ENCODE peak calls at places on chromosomes 6 and 20, in nine cellular contexts. U, J, T, Z, R, X, H, C and N are unnamed samples.

GRCh38 chr20:19834287-19834686 is 76.2 kb downstream of the RIN2 start:
- DNase-seq in J (no peak), R (no peak), C (no peak), T (no peak), H (no peak), Z (no peak), X (no peak), U (no peak), N (no peak)

GRCh38 chr20:31719644-31720485 is 2.8 kb downstream of the BCL2L1 start:
- DNase-seq in J (no peak), R (peak), T (no peak), Z (no peak), X (no peak), H (peak), C (peak), U (no peak), N (peak)

GRCh38 chr6:125270380-125270779 is 31.4 kb downstream of the HDDC2 start:
- DNase-seq in T (no peak), C (no peak), R (no peak), H (no peak), X (no peak), J (no peak), Z (no peak), U (no peak), N (no peak)

GRCh38 chr6:139919107-139920026 is 544.9 kb upstream of the CITED2 start:
- DNase-seq in Z (no peak), H (no peak), U (no peak), C (no peak), T (peak), J (peak), R (no peak), X (no peak), N (no peak)

GRCh38 chr6:2216794-2217383 is 28.5 kb downstream of the GMDS start:
- DNase-seq in Z (no peak), R (no peak), X (no peak), U (no peak), T (no peak), J (no peak), H (no peak), C (no peak), N (no peak)

GRCh38 chr20:61886721-61887658 is 178.7 kb downstream of the TAF4 start:
- DNase-seq in C (peak), J (peak), T (no peak), R (peak), Z (no peak), H (peak), X (no peak), U (peak), N (peak)

GRCh38 chr6:11354019-11354418 is 121.6 kb upstream of the NEDD9 start:
- DNase-seq in U (no peak), Z (peak), C (no peak), X (no peak), J (no peak), T (no peak), H (no peak), R (peak), N (peak)

GRCh38 chr6:3850451-3851203 is 1.5 kb downstream of the FAM50B start:
- DNase-seq in Z (peak), X (no peak), H (no peak), J (no peak), R (no peak), C (no peak), T (no peak), U (no peak), N (no peak)

GRCh38 chr6:1659816-1660215 is 50.1 kb downstream of the FOXC1 start:
- DNase-seq in J (no peak), X (no peak), H (no peak), Z (no peak), T (no peak), U (no peak), R (no peak), C (no peak), N (no peak)

GRCh38 chr20:47361268-47361665 is 4.8 kb upstream of the ZMYND8 start:
- DNase-seq in H (no peak), Z (no peak), C (no peak), X (no peak), J (no peak), R (no peak), U (no peak), T (no peak), N (no peak)

GRCh38 chr20:50144362-50144761 is 9.2 kb downstream of the PEDS1 start:
- DNase-seq in T (no peak), Z (no peak), U (no peak), X (no peak), J (no peak), C (no peak), R (peak), H (peak), N (peak)

GRCh38 chr20:39879296-39879695 is 809.7 kb downstream of the MAFB start:
- DNase-seq in U (no peak), R (no peak), T (no peak), X (no peak), H (no peak), J (no peak), C (no peak), Z (no peak), N (no peak)

GRCh38 chr20:50224553-50225255 is 34.1 kb downstream of the CEBPB start:
- DNase-seq in U (no peak), X (no peak), R (peak), H (peak), Z (no peak), C (no peak), T (no peak), J (no peak), N (peak)

GRCh38 chr6:139587469-139587868 is 213.0 kb upstream of the CITED2 start:
- DNase-seq in T (no peak), C (no peak), R (peak), X (no peak), J (no peak), H (peak), U (no peak), Z (no peak), N (peak)

GRCh38 chr20:11912013-11912663 is 5.6 kb upstream of the BTBD3 start:
- DNase-seq in U (no peak), Z (no peak), T (no peak), C (no peak), H (no peak), X (no peak), R (peak), J (peak), N (peak)

GRCh38 chr20:1660263-1660662 is 2.7 kb upstream of the SIRPG start:
- DNase-seq in T (no peak), U (no peak), R (no peak), X (no peak), J (no peak), Z (peak), H (no peak), C (no peak), N (no peak)

GRCh38 chr6:46015119-46015968 is at the start of gene CLIC5:
- DNase-seq in U (no peak), X (no peak), C (no peak), H (no peak), R (no peak), Z (peak), J (peak), T (no peak), N (no peak)

GRCh38 chr6:84447651-84448050 is 220.2 kb upstream of the CEP162 start:
- DNase-seq in T (no peak), U (no peak), C (no peak), H (no peak), R (no peak), X (no peak), J (no peak), Z (no peak), N (peak)

GRCh38 chr6:110874880-110875547 is 429 bp downstream of the AMD1 start:
- DNase-seq in U (no peak), X (no peak), R (no peak), C (no peak), Z (no peak), H (no peak), J (no peak), T (no peak), N (peak)

GRCh38 chr6:13624871-13625288 is 9.7 kb downstream of the NOL7 start:
- DNase-seq in H (peak), X (no peak), J (peak), R (peak), U (peak), C (no peak), Z (no peak), T (peak), N (peak)

GRCh38 chr20:4369798-4370124 is 351.9 kb upstream of the PRND start:
- DNase-seq in T (peak), Z (no peak), U (no peak), H (no peak), J (peak), X (no peak), R (peak), C (no peak), N (peak)

GRCh38 chr20:44785768-44786167 is 24.6 kb downstream of the RIMS4 start:
- DNase-seq in X (no peak), C (no peak), J (no peak), U (no peak), T (no peak), Z (no peak), R (peak), H (peak), N (peak)

GRCh38 chr6:69907981-69908498 is 41.7 kb downstream of the COL19A1 start:
- DNase-seq in C (no peak), J (no peak), U (no peak), Z (no peak), X (no peak), R (peak), T (no peak), H (no peak), N (no peak)